ENCODE peak calls at places on chromosomes 12 and 14, in nine cellular contexts. Y is stimulated activated CD4-positive, alpha-beta T cell treated with anti-CD3 and anti-CD28 coated beads, Interleukin-12 subunit alpha, Interleukin-12 subunit beta, amount 100 ng/mL, for 4 hours; C is dorsolateral prefrontal cortex; P is ELF-1; B is neuronal stem cell; N is EL; X is AG20443; U is germinal center; Z is natural killer cell. I is an unnamed sample.
A peak's percentile ranks its signal among the peaks of the same experiment; 100 is the strongest.

GRCh38 chr14:88023658-88024187 is 18.8 kb downstream of the GPR65 start:
- DNase-seq in N (no peak), U (no peak), P (no peak), B (no peak), Z (no peak), C (no peak), X (no peak), Y (no peak), I (no peak)

GRCh38 chr14:33901429-33902155 is 49.3 kb downstream of the EGLN3 start:
- DNase-seq in X (no peak), Y (no peak), B (no peak), C (no peak), N (no peak), Z (no peak), P (no peak), U (no peak), I (no peak)

GRCh38 chr12:31002999-31003398 is 70.7 kb upstream of the DDX11 start:
- DNase-seq in Z (no peak), C (no peak), U (no peak), B (no peak), X (no peak), N (no peak), P (no peak), Y (no peak), I (peak; percentile 68)

GRCh38 chr12:39459027-39459434 is 16.1 kb upstream of the KIF21A start:
- DNase-seq in Z (no peak), C (no peak), U (no peak), Y (no peak), P (no peak), X (no peak), N (no peak), B (no peak), I (no peak)

GRCh38 chr14:99537399-99537798 is 56.2 kb downstream of the CCNK start:
- DNase-seq in U (no peak), Y (no peak), N (peak; percentile 92), Z (no peak), C (no peak), P (peak; percentile 75), X (peak; percentile 93), B (no peak), I (peak; percentile 71)

GRCh38 chr12:131607658-131608447 is 103.0 kb upstream of the SFSWAP start:
- DNase-seq in U (no peak), Z (no peak), B (no peak), Y (no peak), C (no peak), X (no peak), N (no peak), P (no peak), I (no peak)

GRCh38 chr12:125983094-125983783 is 918.0 kb downstream of the AACS start:
- DNase-seq in U (no peak), Y (no peak), Z (no peak), P (peak; percentile 79), X (no peak), B (peak; percentile 95), N (no peak), C (peak; percentile 33), I (no peak)

GRCh38 chr12:111412830-111413441 is 7.2 kb downstream of the SH2B3 start:
- DNase-seq in X (no peak), B (no peak), N (no peak), U (no peak), P (no peak), C (no peak), Z (no peak), Y (no peak), I (no peak)

GRCh38 chr14:45253070-45253753 is at the start of gene MIS18BP1:
- DNase-seq in Y (peak; percentile 89), U (peak; percentile 91), X (peak; percentile 94), P (peak; percentile 99), N (peak; percentile 98), C (peak; percentile 92), B (peak; percentile 90), Z (peak; percentile 87), I (peak; percentile 82)

GRCh38 chr14:21395450-21395849 is 11.6 kb upstream of the SUPT16H start:
- DNase-seq in X (no peak), Y (no peak), N (no peak), Z (no peak), B (no peak), P (no peak), C (no peak), U (no peak), I (no peak)

GRCh38 chr14:61111145-61112130 is 130.4 kb downstream of the SLC38A6 start:
- DNase-seq in U (no peak), Y (no peak), B (no peak), P (no peak), X (no peak), Z (no peak), C (no peak), N (no peak), I (no peak)

GRCh38 chr12:132665149-132665491 is 22.0 kb downstream of the POLE start:
- DNase-seq in B (no peak), C (no peak), P (no peak), Z (no peak), N (no peak), Y (no peak), X (no peak), U (no peak), I (no peak)

GRCh38 chr12:106288510-106289195 is 13.9 kb upstream of the TCP11L2 start:
- DNase-seq in P (no peak), X (peak; percentile 78), Z (no peak), N (peak; percentile 89), C (no peak), U (no peak), B (no peak), Y (no peak), I (peak; percentile 66)

GRCh38 chr12:105083041-105083440 is 1.2 kb downstream of the ALDH1L2 start:
- DNase-seq in B (no peak), N (peak; percentile 18), P (no peak), Z (no peak), X (no peak), C (no peak), U (no peak), Y (no peak), I (no peak)

GRCh38 chr12:16585781-16586180 is 20.2 kb downstream of the LMO3 start:
- DNase-seq in Z (no peak), X (no peak), U (no peak), P (no peak), N (no peak), Y (no peak), C (no peak), B (no peak), I (no peak)

GRCh38 chr12:52183544-52183910 is 8.3 kb downstream of the KRT80 start:
- DNase-seq in X (no peak), P (peak; percentile 23), Y (no peak), B (no peak), U (no peak), Z (no peak), N (no peak), C (no peak), I (no peak)

GRCh38 chr14:100825691-100826331 is at the start of gene MEG3:
- DNase-seq in P (peak; percentile 73), Y (no peak), C (peak; percentile 60), Z (no peak), N (peak; percentile 85), B (no peak), X (peak; percentile 79), U (no peak), I (no peak)

GRCh38 chr12:2160043-2160442 is 107.3 kb downstream of the CACNA1C start:
- DNase-seq in X (no peak), P (no peak), B (no peak), U (no peak), Y (no peak), C (no peak), N (no peak), Z (no peak), I (no peak)

GRCh38 chr14:76942288-76942778 is 86.2 kb downstream of the IRF2BPL start:
- DNase-seq in B (no peak), X (no peak), N (no peak), U (no peak), C (no peak), Z (no peak), Y (no peak), P (no peak), I (no peak)

GRCh38 chr14:73188501-73188903 is 48.8 kb upstream of the PAPLN start:
- DNase-seq in Y (no peak), N (peak; percentile 84), X (peak; percentile 16), U (no peak), C (no peak), Z (no peak), B (no peak), P (no peak), I (peak; percentile 59)

GRCh38 chr12:107558816-107559382 is 126.7 kb upstream of the PWP1 start:
- DNase-seq in B (no peak), Z (no peak), P (no peak), Y (no peak), C (no peak), N (no peak), X (no peak), U (no peak), I (no peak)

GRCh38 chr12:122979908-122980191 is 631 bp upstream of the ARL6IP4 start:
- DNase-seq in Y (no peak), X (no peak), P (no peak), Z (no peak), U (peak; percentile 57), N (no peak), C (no peak), B (no peak), I (no peak)

GRCh38 chr12:47156167-47156736 is 76.5 kb upstream of the AMIGO2 start:
- DNase-seq in B (no peak), C (no peak), N (no peak), X (no peak), Z (no peak), U (no peak), Y (no peak), P (no peak), I (no peak)

GRCh38 chr14:91113829-91114078 is at the start of gene DGLUCY:
- DNase-seq in Y (no peak), N (peak; percentile 79), C (no peak), X (peak; percentile 94), U (peak; percentile 77), B (no peak), Z (no peak), P (no peak), I (no peak)

GRCh38 chr14:94451091-94451751 is 1.4 kb downstream of the SERPINA11 start:
- DNase-seq in Y (no peak), Z (no peak), U (peak; percentile 66), C (no peak), X (no peak), N (no peak), B (no peak), P (no peak), I (no peak)

GRCh38 chr12:116954700-116955381 is 44.1 kb downstream of the FBXW8 start:
- DNase-seq in X (no peak), Z (no peak), U (no peak), B (no peak), N (no peak), P (no peak), Y (no peak), C (no peak), I (no peak)

GRCh38 chr14:78023112-78023511 is 147.1 kb upstream of the NRXN3 start:
- DNase-seq in Z (no peak), N (no peak), C (no peak), U (no peak), P (no peak), X (no peak), Y (no peak), B (no peak), I (no peak)

GRCh38 chr14:104639889-104640548 is 35.4 kb upstream of the TMEM179 start:
- DNase-seq in P (peak; percentile 89), B (peak; percentile 70), U (peak; percentile 77), Y (peak; percentile 41), N (peak; percentile 53), X (peak; percentile 93), Z (peak; percentile 35), C (peak; percentile 54), I (peak; percentile 42)

GRCh38 chr14:29749327-29749726 is 178.3 kb downstream of the PRKD1 start:
- DNase-seq in X (peak; percentile 63), U (no peak), Z (no peak), P (no peak), C (no peak), N (peak; percentile 80), B (no peak), Y (no peak), I (peak; percentile 39)

GRCh38 chr14:92496458-92496857 is 17.1 kb upstream of the RIN3 start:
- DNase-seq in C (no peak), P (no peak), B (no peak), U (no peak), X (no peak), Y (no peak), Z (no peak), N (no peak), I (no peak)

GRCh38 chr12:128445728-128446127 is 178.8 kb downstream of the TMEM132C start:
- DNase-seq in Y (no peak), X (no peak), Z (no peak), C (no peak), U (no peak), B (no peak), P (no peak), N (no peak), I (no peak)

I was measured in A172.